ENCODE peak calls at places on chromosomes 7 and 10, in six cellular contexts. One of them, this sample, is unnamed. For H3K27me3 and H3K36me3, the result is how much of the 10 kb centered on the place peaks cover.

GRCh38 chr7:39624202-39624807 is 933 bp downstream of the RALA start:
- DNase-seq in colonic mucosa: peak
- DNase-seq in sigmoid colon: no peak
- DNase-seq in heart right ventricle: no peak
- DNase-seq in HepG2: no peak
- DNase-seq in body of pancreas: no peak
- DNase-seq in this sample: no peak

GRCh38 chr7:150665075-150665794 is 20.3 kb upstream of the GIMAP2 start:
- DNase-seq in colonic mucosa: no peak
- DNase-seq in sigmoid colon: no peak
- DNase-seq in heart right ventricle: no peak
- DNase-seq in HepG2: no peak
- DNase-seq in body of pancreas: no peak
- DNase-seq in this sample: no peak

GRCh38 chr7:93921607-93922446 is at the start of gene GNG11:
- DNase-seq in colonic mucosa: peak
- DNase-seq in sigmoid colon: peak
- DNase-seq in heart right ventricle: peak
- DNase-seq in HepG2: no peak
- DNase-seq in body of pancreas: peak
- DNase-seq in this sample: peak

GRCh38 chr7:111914287-111914686 is 291.9 kb downstream of the DOCK4 start:
- DNase-seq in colonic mucosa: no peak
- DNase-seq in sigmoid colon: no peak
- DNase-seq in heart right ventricle: no peak
- DNase-seq in HepG2: no peak
- DNase-seq in body of pancreas: no peak
- DNase-seq in this sample: no peak

GRCh38 chr10:112389147-112389822 is 15.4 kb downstream of the ACSL5 start:
- DNase-seq in colonic mucosa: peak
- DNase-seq in sigmoid colon: no peak
- DNase-seq in heart right ventricle: peak
- DNase-seq in HepG2: peak
- DNase-seq in body of pancreas: no peak
- DNase-seq in this sample: no peak

GRCh38 chr7:139095194-139095659 is 14.3 kb downstream of the ZC3HAV1 start:
- DNase-seq in colonic mucosa: peak
- DNase-seq in sigmoid colon: no peak
- DNase-seq in heart right ventricle: no peak
- DNase-seq in HepG2: no peak
- DNase-seq in body of pancreas: no peak
- DNase-seq in this sample: no peak

GRCh38 chr7:106613279-106613678 is 47.7 kb downstream of the CCDC71L start:
- DNase-seq in colonic mucosa: no peak
- DNase-seq in sigmoid colon: no peak
- DNase-seq in heart right ventricle: no peak
- DNase-seq in HepG2: no peak
- DNase-seq in body of pancreas: no peak
- DNase-seq in this sample: no peak

GRCh38 chr7:14800664-14801063 is 101.9 kb downstream of the DGKB start:
- DNase-seq in colonic mucosa: no peak
- DNase-seq in sigmoid colon: no peak
- DNase-seq in heart right ventricle: no peak
- DNase-seq in HepG2: no peak
- DNase-seq in body of pancreas: no peak
- DNase-seq in this sample: no peak

GRCh38 chr10:6141296-6142151 is 52.7 kb downstream of the RBM17 start:
- DNase-seq in colonic mucosa: no peak
- DNase-seq in sigmoid colon: no peak
- DNase-seq in heart right ventricle: no peak
- DNase-seq in HepG2: no peak
- DNase-seq in body of pancreas: no peak
- DNase-seq in this sample: no peak

GRCh38 chr10:52658112-52658511 is 114.5 kb downstream of the MBL2 start:
- DNase-seq in colonic mucosa: no peak
- DNase-seq in sigmoid colon: no peak
- DNase-seq in heart right ventricle: no peak
- DNase-seq in HepG2: no peak
- DNase-seq in body of pancreas: no peak
- DNase-seq in this sample: no peak

GRCh38 chr10:55266797-55267196 is 465.8 kb upstream of the PCDH15 start:
- DNase-seq in colonic mucosa: no peak
- DNase-seq in sigmoid colon: no peak
- DNase-seq in heart right ventricle: no peak
- DNase-seq in HepG2: no peak
- DNase-seq in body of pancreas: no peak
- DNase-seq in this sample: no peak

GRCh38 chr10:79184141-79184625 is 115.4 kb downstream of the ZMIZ1 start:
- DNase-seq in colonic mucosa: peak
- DNase-seq in sigmoid colon: no peak
- DNase-seq in heart right ventricle: no peak
- DNase-seq in HepG2: peak
- DNase-seq in body of pancreas: peak
- DNase-seq in this sample: no peak

GRCh38 chr10:81116990-81117389 is 579.3 kb downstream of the SH2D4B start:
- DNase-seq in colonic mucosa: no peak
- DNase-seq in sigmoid colon: no peak
- DNase-seq in heart right ventricle: no peak
- DNase-seq in HepG2: no peak
- DNase-seq in body of pancreas: no peak
- DNase-seq in this sample: no peak

GRCh38 chr7:18494821-18495408 is 634 bp upstream of the HDAC9 start:
- DNase-seq in colonic mucosa: no peak
- DNase-seq in sigmoid colon: no peak
- DNase-seq in heart right ventricle: peak
- DNase-seq in HepG2: no peak
- DNase-seq in body of pancreas: no peak
- DNase-seq in this sample: no peak

GRCh38 chr10:77165445-77166316 is 471.9 kb downstream of the KCNMA1 start:
- DNase-seq in colonic mucosa: peak
- DNase-seq in sigmoid colon: peak
- DNase-seq in heart right ventricle: peak
- DNase-seq in HepG2: peak
- DNase-seq in body of pancreas: peak
- DNase-seq in this sample: no peak

GRCh38 chr10:6400331-6400730 is 179.7 kb downstream of the PRKCQ start:
- DNase-seq in colonic mucosa: no peak
- DNase-seq in sigmoid colon: no peak
- DNase-seq in heart right ventricle: no peak
- DNase-seq in HepG2: no peak
- DNase-seq in body of pancreas: no peak
- DNase-seq in this sample: no peak

GRCh38 chr10:70114902-70115301 is 17.7 kb downstream of the AIFM2 start:
- DNase-seq in colonic mucosa: no peak
- DNase-seq in sigmoid colon: no peak
- DNase-seq in heart right ventricle: no peak
- DNase-seq in HepG2: no peak
- DNase-seq in body of pancreas: no peak
- DNase-seq in this sample: no peak

GRCh38 chr10:33327750-33328149 is 6.7 kb downstream of the NRP1 start:
- DNase-seq in colonic mucosa: no peak
- DNase-seq in sigmoid colon: no peak
- DNase-seq in heart right ventricle: no peak
- DNase-seq in HepG2: no peak
- DNase-seq in body of pancreas: no peak
- DNase-seq in this sample: no peak

GRCh38 chr7:131819891-131820290 is 263.5 kb upstream of the PODXL start:
- DNase-seq in colonic mucosa: no peak
- DNase-seq in sigmoid colon: no peak
- DNase-seq in heart right ventricle: no peak
- DNase-seq in HepG2: no peak
- DNase-seq in body of pancreas: no peak
- DNase-seq in this sample: no peak

GRCh38 chr10:7797582-7797981 is 9.6 kb downstream of the ATP5F1C start:
- DNase-seq in colonic mucosa: no peak
- DNase-seq in sigmoid colon: no peak
- DNase-seq in heart right ventricle: peak
- DNase-seq in HepG2: no peak
- DNase-seq in body of pancreas: peak
- DNase-seq in this sample: peak

DNA sequence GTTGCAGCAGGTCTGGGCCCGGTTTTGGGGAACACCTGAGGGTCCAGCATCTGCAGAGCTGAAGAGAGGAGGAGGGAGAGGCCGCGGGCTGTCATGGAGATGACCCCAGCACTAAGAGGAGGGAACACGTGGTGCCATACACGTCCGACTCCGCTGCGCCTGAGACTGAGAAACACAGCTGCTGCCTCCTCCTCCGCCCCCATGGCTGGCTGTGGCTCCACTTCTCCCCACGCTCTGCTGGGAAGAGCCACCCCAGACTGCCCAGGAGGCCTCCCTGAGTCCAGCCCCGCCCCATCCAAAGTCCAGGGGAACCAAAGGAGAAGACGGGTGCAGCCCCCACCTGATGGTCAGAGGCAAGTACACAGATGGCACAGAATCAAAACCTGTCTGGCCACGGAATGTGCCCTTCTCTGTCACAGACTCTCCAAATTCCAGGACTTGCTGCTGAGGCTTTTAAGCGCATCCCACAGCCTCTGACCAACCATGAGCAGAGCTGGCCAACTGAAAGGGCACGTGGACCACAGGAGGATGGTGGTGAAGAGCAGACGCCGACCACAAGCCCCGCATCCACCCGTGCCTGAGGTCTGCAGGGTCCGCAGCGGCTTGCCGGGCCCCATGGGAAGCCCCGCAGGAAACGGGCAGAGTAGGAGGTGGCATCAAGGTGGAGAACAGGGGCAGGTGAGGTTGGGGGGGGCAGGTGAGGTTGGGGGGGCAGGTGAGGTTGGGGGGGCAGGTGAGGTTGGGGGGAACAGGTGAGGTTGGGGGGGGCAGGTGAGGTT is 24.0 kb downstream of the STK32C start:
- DNase-seq in colonic mucosa: no peak
- DNase-seq in sigmoid colon: no peak
- DNase-seq in heart right ventricle: no peak
- DNase-seq in HepG2: peak
- DNase-seq in body of pancreas: no peak
- DNase-seq in this sample: no peak
- H3K27me3 ChIP-seq in colonic mucosa: under half
- H3K27me3 ChIP-seq in sigmoid colon: under half
- H3K27me3 ChIP-seq in heart right ventricle: under half
- H3K27me3 ChIP-seq in HepG2: under half
- H3K27me3 ChIP-seq in body of pancreas: under half
- H3K27me3 ChIP-seq in this sample: under half

DNA sequence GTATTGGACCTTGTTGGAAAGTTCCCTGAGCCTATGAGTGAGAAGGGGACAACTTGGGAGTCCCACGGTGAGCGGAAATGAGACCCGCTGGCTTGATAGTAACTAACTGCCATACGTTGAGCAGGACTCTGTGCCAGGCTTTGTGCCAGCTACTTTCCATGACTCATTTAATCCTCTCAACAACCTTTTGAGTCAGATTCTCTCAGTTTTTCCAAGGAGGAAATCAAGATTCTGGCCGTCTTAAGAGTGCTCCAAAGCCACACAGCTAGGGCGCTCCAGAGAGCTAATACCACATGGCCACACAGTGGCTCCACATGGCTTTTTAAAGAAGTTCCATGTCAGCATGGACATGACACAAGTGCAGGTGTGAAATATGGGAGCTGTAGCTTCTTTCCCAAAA is 55.7 kb downstream of the NOD1 start:
- DNase-seq in colonic mucosa: no peak
- DNase-seq in sigmoid colon: peak
- DNase-seq in heart right ventricle: no peak
- DNase-seq in HepG2: no peak
- DNase-seq in body of pancreas: no peak
- DNase-seq in this sample: no peak
- TF ChIP-seq CTCF in colonic mucosa: no peak
- TF ChIP-seq CTCF in sigmoid colon: no peak
- TF ChIP-seq CTCF in heart right ventricle: no peak
- TF ChIP-seq CTCF in HepG2: no peak
- TF ChIP-seq CTCF in body of pancreas: no peak
- TF ChIP-seq CTCF in this sample: no peak

GRCh38 chr7:34237493-34237849 is 332.1 kb downstream of the BMPER start:
- DNase-seq in colonic mucosa: no peak
- DNase-seq in sigmoid colon: no peak
- DNase-seq in heart right ventricle: no peak
- DNase-seq in HepG2: no peak
- DNase-seq in body of pancreas: no peak
- DNase-seq in this sample: no peak
- H3K36me3 ChIP-seq in colonic mucosa: under half
- H3K36me3 ChIP-seq in sigmoid colon: under half
- H3K36me3 ChIP-seq in heart right ventricle: under half
- H3K36me3 ChIP-seq in HepG2: under half
- H3K36me3 ChIP-seq in body of pancreas: under half
- H3K36me3 ChIP-seq in this sample: under half

GRCh38 chr7:155465761-155466141 is 7.8 kb downstream of the EN2 start:
- DNase-seq in colonic mucosa: no peak
- DNase-seq in sigmoid colon: no peak
- DNase-seq in heart right ventricle: no peak
- DNase-seq in HepG2: no peak
- DNase-seq in body of pancreas: no peak
- DNase-seq in this sample: no peak

GRCh38 chr7:155464948-155465739 is 7.2 kb downstream of the EN2 start:
- DNase-seq in colonic mucosa: no peak
- DNase-seq in sigmoid colon: no peak
- DNase-seq in heart right ventricle: no peak
- DNase-seq in HepG2: no peak
- DNase-seq in body of pancreas: no peak
- DNase-seq in this sample: no peak

GRCh38 chr7:155462163-155462735 is 4.3 kb downstream of the EN2 start:
- DNase-seq in colonic mucosa: no peak
- DNase-seq in sigmoid colon: no peak
- DNase-seq in heart right ventricle: no peak
- DNase-seq in HepG2: no peak
- DNase-seq in body of pancreas: no peak
- DNase-seq in this sample: no peak

GRCh38 chr7:155463114-155463811 is 5.3 kb downstream of the EN2 start:
- DNase-seq in colonic mucosa: no peak
- DNase-seq in sigmoid colon: no peak
- DNase-seq in heart right ventricle: no peak
- DNase-seq in HepG2: no peak
- DNase-seq in body of pancreas: no peak
- DNase-seq in this sample: no peak

GRCh38 chr7:155464183-155464582 is 6.3 kb downstream of the EN2 start:
- DNase-seq in colonic mucosa: no peak
- DNase-seq in sigmoid colon: no peak
- DNase-seq in heart right ventricle: no peak
- DNase-seq in HepG2: no peak
- DNase-seq in body of pancreas: no peak
- DNase-seq in this sample: no peak
- H3K27me3 ChIP-seq in colonic mucosa: half or more
- H3K27me3 ChIP-seq in sigmoid colon: half or more
- H3K27me3 ChIP-seq in heart right ventricle: half or more
- H3K27me3 ChIP-seq in HepG2: half or more
- H3K27me3 ChIP-seq in body of pancreas: under half
- H3K27me3 ChIP-seq in this sample: half or more